ENCODE peak calls at places on chromosomes 4 and X, in eight cellular contexts. Z, K, V, H, A, U, M and W are unnamed samples.

GRCh38 chr4:67912051-67912450 is 28.2 kb upstream of the TMPRSS11D start:
- DNase-seq in U (no peak), V (no peak), A (no peak), M (no peak), K (no peak), Z (no peak), H (no peak), W (no peak)

GRCh38 chrX:40091691-40092421 is 5.9 kb downstream of the BCOR start:
- DNase-seq in K (no peak), M (peak), Z (no peak), U (no peak), A (no peak), V (no peak), H (no peak), W (no peak)

GRCh38 chrX:49209434-49210251 is 9.7 kb upstream of the SYP start:
- DNase-seq in Z (peak), V (no peak), A (peak), H (no peak), U (no peak), M (no peak), K (no peak), W (peak)

GRCh38 chr4:120830204-120830603 is 92.3 kb downstream of the PRDM5 start:
- DNase-seq in H (no peak), A (no peak), U (no peak), M (peak), Z (no peak), K (no peak), V (no peak), W (no peak)

GRCh38 chr4:57131849-57132745 is 21.9 kb upstream of the IGFBP7 start:
- DNase-seq in U (no peak), V (no peak), Z (peak), A (no peak), H (no peak), K (no peak), M (no peak), W (no peak)

GRCh38 chr4:47054130-47054529 is 22.8 kb downstream of the GABRB1 start:
- DNase-seq in Z (no peak), K (no peak), A (no peak), V (no peak), M (no peak), U (no peak), H (no peak), W (no peak)

GRCh38 chrX:101410461-101410860 is 2.4 kb downstream of the HNRNPH2 start:
- DNase-seq in V (no peak), K (no peak), H (no peak), M (no peak), A (no peak), U (no peak), Z (no peak), W (no peak)

GRCh38 chr4:153326513-153326912 is 18.0 kb upstream of the MND1 start:
- DNase-seq in U (peak), K (no peak), H (no peak), Z (no peak), V (no peak), M (no peak), A (no peak), W (no peak)

GRCh38 chr4:7516773-7517144 is 82.0 kb upstream of the PSAPL1 start:
- DNase-seq in V (no peak), K (no peak), M (no peak), U (no peak), H (no peak), A (no peak), Z (no peak), W (no peak)

GRCh38 chrX:68833855-68834331 is 5.1 kb downstream of the EFNB1 start:
- DNase-seq in M (no peak), V (no peak), H (no peak), Z (no peak), K (no peak), U (no peak), A (no peak), W (peak)

GRCh38 chr4:142817442-142817841 is 28.7 kb downstream of the INPP4B start:
- DNase-seq in M (no peak), K (peak), U (peak), V (no peak), A (no peak), Z (no peak), H (no peak), W (peak)

GRCh38 chr4:188428935-188429334 is 289.7 kb downstream of the TRIML1 start:
- DNase-seq in V (no peak), H (no peak), Z (peak), U (no peak), A (no peak), M (no peak), K (peak), W (no peak)

GRCh38 chr4:8908206-8908893 is 36.7 kb upstream of the HMX1 start:
- DNase-seq in K (no peak), U (no peak), M (peak), H (no peak), Z (no peak), A (no peak), V (no peak), W (no peak)

GRCh38 chr4:128863314-128864075 is 54.0 kb downstream of the JADE1 start:
- DNase-seq in U (peak), Z (peak), V (no peak), M (peak), K (peak), H (peak), A (peak), W (peak)

GRCh38 chrX:153646620-153647373 is at the start of gene DUSP9:
- DNase-seq in A (peak), H (no peak), K (peak), M (peak), U (no peak), Z (peak), V (no peak), W (peak)
- TF ChIP-seq MAX in A (peak), H (peak), K (no peak), M (no peak), U (no peak), Z (no peak), V (no peak), W (no peak)

GRCh38 chrX:18661273-18661672 is 10.6 kb downstream of the RS1 start:
- DNase-seq in A (no peak), Z (no peak), K (no peak), U (no peak), M (no peak), V (no peak), H (no peak), W (no peak)
- TF ChIP-seq CTCF in A (no peak), Z (no peak), K (no peak), U (no peak), M (no peak), V (no peak), H (no peak), W (no peak)

GRCh38 chrX:110442631-110443030 is 84.0 kb downstream of the RTL9 start:
- DNase-seq in Z (peak), U (no peak), K (peak), H (no peak), A (peak), V (no peak), M (peak), W (peak)
- TF ChIP-seq MAX in Z (no peak), U (no peak), K (no peak), H (no peak), A (no peak), V (no peak), M (no peak), W (peak)

GRCh38 chr4:122224348-122224747 is 72.2 kb downstream of the BLTP1 start:
- DNase-seq in K (peak), M (no peak), U (no peak), A (peak), Z (peak), V (no peak), H (no peak), W (no peak)
- TF ChIP-seq CTCF in K (no peak), M (no peak), U (peak), A (peak), Z (no peak), V (no peak), H (no peak), W (no peak)

DNA sequence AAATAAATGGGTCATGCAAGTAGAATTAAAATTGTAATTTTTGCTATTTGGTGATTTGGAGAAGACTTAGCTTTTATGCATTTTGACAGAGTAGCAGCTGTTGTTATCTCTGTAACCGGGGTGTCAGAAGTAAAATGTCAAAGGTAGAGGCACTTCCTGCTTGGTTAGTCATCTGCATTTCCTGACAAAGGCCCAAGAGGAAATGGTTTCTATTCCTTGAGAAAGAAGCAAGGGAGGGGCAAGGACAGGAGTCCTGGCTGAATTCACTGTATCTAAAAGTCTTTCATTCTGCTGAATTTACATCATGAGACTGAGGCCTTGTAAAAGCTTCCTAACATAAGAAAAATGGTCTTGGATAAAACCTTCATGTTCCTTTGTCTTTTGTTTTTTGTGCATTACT is 550.9 kb upstream of the BOD1L1 start:
- DNase-seq in H (no peak), V (peak), Z (no peak), M (no peak), U (no peak), K (peak), A (no peak), W (no peak)
- TF ChIP-seq MAX in H (no peak), V (no peak), Z (no peak), M (no peak), U (no peak), K (no peak), A (no peak), W (no peak)

DNA sequence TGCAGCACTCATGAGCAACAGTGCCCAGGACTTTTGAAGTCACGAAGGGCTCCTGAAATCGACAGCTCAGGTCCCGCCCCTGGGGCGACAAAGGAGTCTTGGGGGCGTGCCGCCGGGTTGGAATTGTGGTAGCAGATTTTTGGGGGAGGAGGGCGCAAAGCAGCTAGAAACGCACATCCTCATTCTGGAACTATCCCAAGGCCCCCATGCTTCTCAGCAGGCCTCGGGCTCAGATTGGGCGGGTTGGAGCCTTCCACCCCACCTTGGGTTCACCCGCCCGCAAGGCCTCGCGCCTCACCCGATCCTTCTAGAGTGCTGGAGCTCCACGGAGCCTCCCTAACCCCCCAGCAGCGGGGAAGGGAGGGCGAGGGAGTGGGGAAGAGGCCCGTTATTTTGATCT is 85.6 kb downstream of the HPRT1 start:
- DNase-seq in Z (peak), A (no peak), K (no peak), M (no peak), U (no peak), H (no peak), V (no peak), W (no peak)
- TF ChIP-seq CTCF in Z (no peak), A (no peak), K (no peak), M (no peak), U (no peak), H (no peak), V (no peak), W (no peak)